ENCODE peak calls at places on chromosome 2, in four cellular contexts. X is GM12891, L is K562, U is GM12878. K is an unnamed sample.
A peak's percentile ranks its signal among the peaks of the same experiment; 100 is the strongest.

GRCh38 chr2:185645529-185645928 is 93.1 kb upstream of the FSIP2 start:
- DNase-seq in X (no peak), U (no peak), L (no peak), K (no peak)

GRCh38 chr2:140311905-140312304 is 1531.7 kb upstream of the NXPH2 start:
- DNase-seq in U (no peak), L (no peak), X (no peak), K (no peak)

GRCh38 chr2:201618744-201619654 is 24.3 kb downstream of the TMEM237 start:
- DNase-seq in X (no peak), U (no peak), L (peak; percentile 30), K (no peak)

GRCh38 chr2:36670881-36671595 is 25.5 kb upstream of the VIT start:
- DNase-seq in L (no peak), U (no peak), X (no peak), K (no peak)

GRCh38 chr2:224952942-224953657 is 89.2 kb downstream of the DOCK10 start:
- DNase-seq in X (peak; percentile 34), U (no peak), L (no peak), K (peak; percentile 68)

GRCh38 chr2:61853086-61853847 is 593 bp downstream of the FAM161A start:
- DNase-seq in L (peak; percentile 48), U (no peak), X (peak; percentile 47), K (no peak)

GRCh38 chr2:239836021-239836765 is 188.9 kb downstream of the NDUFA10 start:
- DNase-seq in X (no peak), U (no peak), L (no peak), K (no peak)

GRCh38 chr2:176246324-176246723 is 22.9 kb upstream of the MTX2 start:
- DNase-seq in X (no peak), U (no peak), L (no peak), K (no peak)

GRCh38 chr2:24985406-24985805 is 13.7 kb upstream of the DNAJC27 start:
- DNase-seq in X (no peak), L (no peak), U (no peak), K (no peak)

GRCh38 chr2:215921884-215922283 is 91.5 kb downstream of the MREG start:
- DNase-seq in X (no peak), L (peak; percentile 11), U (no peak), K (no peak)

GRCh38 chr2:191713837-191714236 is 35.9 kb downstream of the NABP1 start:
- DNase-seq in L (no peak), U (no peak), X (no peak), K (no peak)

GRCh38 chr2:240512109-240512485 is 45.7 kb downstream of the ANKMY1 start:
- DNase-seq in U (no peak), X (no peak), L (no peak), K (no peak)

GRCh38 chr2:54666131-54666637 is 57.3 kb upstream of the EML6 start:
- DNase-seq in U (no peak), L (no peak), X (no peak), K (no peak)

GRCh38 chr2:219454217-219454616 is 19.6 kb downstream of the SPEG start:
- DNase-seq in U (no peak), X (no peak), L (no peak), K (no peak)

GRCh38 chr2:216880509-216881184 is 20.8 kb upstream of the TNP1 start:
- DNase-seq in X (no peak), L (peak; percentile 59), U (no peak), K (no peak)

GRCh38 chr2:233414777-233415570 is 60.7 kb downstream of the DGKD start:
- DNase-seq in U (no peak), L (no peak), X (no peak), K (no peak)

GRCh38 chr2:138023298-138023697 is 59.0 kb downstream of the HNMT start:
- DNase-seq in L (no peak), X (no peak), U (no peak), K (no peak)

GRCh38 chr2:241764272-241765241 is 12.1 kb upstream of the GAL3ST2 start:
- DNase-seq in U (no peak), L (no peak), X (no peak), K (no peak)

GRCh38 chr2:58046585-58047372 is at the start of gene VRK2:
- DNase-seq in U (peak; percentile 87), L (peak; percentile 85), X (peak; percentile 72), K (peak; percentile 60)

GRCh38 chr2:208134928-208135586 is 5.4 kb upstream of the CRYGC start:
- DNase-seq in X (no peak), L (no peak), U (no peak), K (peak; percentile 12)

GRCh38 chr2:201507725-201508124 is 56.2 kb downstream of the STRADB start:
- DNase-seq in U (no peak), X (no peak), L (no peak), K (peak; percentile 28)

GRCh38 chr2:127508621-127509034 is 17.7 kb downstream of the IWS1 start:
- DNase-seq in X (no peak), L (peak; percentile 27), U (no peak), K (peak; percentile 57)

GRCh38 chr2:96661324-96661723 is 18.8 kb downstream of the FER1L5 start:
- DNase-seq in U (no peak), L (no peak), X (no peak), K (no peak)

GRCh38 chr2:29576231-29576630 is 345.2 kb downstream of the ALK start:
- DNase-seq in U (no peak), L (no peak), X (no peak), K (no peak)

GRCh38 chr2:189369566-189369965 is 71.7 kb upstream of the WDR75 start:
- DNase-seq in L (no peak), X (no peak), U (no peak), K (no peak)

GRCh38 chr2:136167721-136168470 is 49.9 kb upstream of the CXCR4 start:
- DNase-seq in U (no peak), L (no peak), X (no peak), K (peak; percentile 13)

GRCh38 chr2:29238497-29238896 is 123.3 kb downstream of the CLIP4 start:
- DNase-seq in L (peak; percentile 54), X (peak; percentile 52), U (no peak), K (no peak)

GRCh38 chr2:132877923-132878322 is 207.9 kb upstream of the LYPD1 start:
- DNase-seq in U (no peak), L (no peak), X (no peak), K (no peak)

GRCh38 chr2:31386648-31387047 is 27.9 kb downstream of the XDH start:
- DNase-seq in L (peak; percentile 62), U (no peak), X (no peak), K (no peak)

GRCh38 chr2:240586919-240587800 is 626 bp downstream of the CAPN10 start:
- DNase-seq in X (no peak), L (no peak), U (no peak), K (no peak)

GRCh38 chr2:120221616-120222015 is 1.6 kb downstream of the TMEM185B start:
- DNase-seq in L (no peak), U (no peak), X (no peak), K (no peak)

GRCh38 chr2:8501061-8501460 is 180.8 kb upstream of the ID2 start:
- DNase-seq in U (no peak), X (no peak), L (no peak), K (peak; percentile 83)

GRCh38 chr2:38889045-38889444 is 630 bp upstream of the ARHGEF33 start:
- DNase-seq in L (no peak), X (no peak), U (no peak), K (no peak)

GRCh38 chr2:226483745-226484619 is 315.6 kb downstream of the IRS1 start:
- DNase-seq in L (no peak), U (no peak), X (no peak), K (no peak)

GRCh38 chr2:169221745-169222369 is 140.5 kb downstream of the LRP2 start:
- DNase-seq in U (no peak), L (peak; percentile 24), X (no peak), K (no peak)

GRCh38 chr2:168684921-168685618 is 117.4 kb upstream of the NOSTRIN start:
- DNase-seq in X (no peak), U (no peak), L (no peak), K (no peak)

GRCh38 chr2:17747684-17748452 is 5.7 kb downstream of the SMC6 start:
- DNase-seq in L (peak; percentile 22), X (no peak), U (no peak), K (no peak)

GRCh38 chr2:168727904-168728470 is 74.5 kb upstream of the NOSTRIN start:
- DNase-seq in U (no peak), L (no peak), X (no peak), K (no peak)

GRCh38 chr2:70089220-70089945 is 2.1 kb downstream of the PCBP1 start:
- DNase-seq in L (peak; percentile 68), X (no peak), U (no peak), K (peak; percentile 48)
- TF ChIP-seq SPI1 in L (peak; percentile 8), X (no peak), U (no peak), K (no peak)

GRCh38 chr2:75596784-75597183 is 36.0 kb upstream of the EVA1A start:
- DNase-seq in L (no peak), X (no peak), U (no peak), K (no peak)
- TF ChIP-seq SPI1 in L (no peak), X (no peak), U (no peak), K (no peak)

GRCh38 chr2:228493852-228494251 is 312.4 kb upstream of the SPHKAP start:
- DNase-seq in U (no peak), X (no peak), L (no peak), K (no peak)
- TF ChIP-seq SPI1 in U (no peak), X (no peak), L (no peak), K (no peak)

GRCh38 chr2:85888020-85888744 is 608 bp downstream of the ST3GAL5 start:
- DNase-seq in U (no peak), X (peak; percentile 25), L (no peak), K (peak; percentile 16)
- TF ChIP-seq SPI1 in U (no peak), X (no peak), L (no peak), K (no peak)

K was measured in HL-60.